ENCODE peak calls at places on chromosome 20, in four cellular contexts. E is NCI-H446; B is DMS79; S is stimulated activated naive CD8-positive, alpha-beta T cell treated with anti-CD3 and anti-CD28 coated beads, Interleukin-15, Interleukin-2, amounts not matched to agents 100 U/mL and 50 U/mL, for 24 hours. A is an unnamed sample.

GRCh38 chr20:14234666-14235295 is 102.6 kb downstream of the FLRT3 start:
- DNase-seq in E (no peak), B (no peak), S (no peak), A (no peak)

GRCh38 chr20:57290178-57290484 is 23.7 kb upstream of the BMP7 start:
- DNase-seq in E (no peak), B (no peak), S (no peak), A (no peak)

GRCh38 chr20:58716476-58717277 is 24.1 kb downstream of the NPEPL1 start:
- DNase-seq in E (no peak), B (peak; percentile 5), S (no peak), A (no peak)

GRCh38 chr20:38303908-38304379 is at the start of gene BPI:
- DNase-seq in E (no peak), B (no peak), S (peak; percentile 16), A (no peak)

GRCh38 chr20:50313223-50313820 is 122.7 kb downstream of the CEBPB start:
- DNase-seq in E (no peak), B (no peak), S (no peak), A (no peak)

GRCh38 chr20:51404297-51405060 is 138.0 kb downstream of the NFATC2 start:
- DNase-seq in E (no peak), B (no peak), S (peak; percentile 80), A (no peak)

GRCh38 chr20:60297649-60298048 is 339.4 kb downstream of the CDH26 start:
- DNase-seq in E (no peak), B (no peak), S (no peak), A (no peak)

GRCh38 chr20:21396045-21396893 is 1.1 kb downstream of the NKX2-4 start:
- DNase-seq in E (no peak), B (no peak), S (peak; percentile 9), A (no peak)

GRCh38 chr20:48100483-48100882 is 315.2 kb upstream of the SULF2 start:
- DNase-seq in E (no peak), B (no peak), S (no peak), A (no peak)

GRCh38 chr20:14055127-14055742 is 59.9 kb downstream of the MACROD2 start:
- DNase-seq in E (peak; percentile 67), B (peak; percentile 23), S (peak; percentile 3), A (peak; percentile 41)

GRCh38 chr20:44407402-44408184 is 52.1 kb downstream of the HNF4A start:
- DNase-seq in E (no peak), B (no peak), S (no peak), A (no peak)

GRCh38 chr20:23118144-23118543 is 32.0 kb upstream of the CD93 start:
- DNase-seq in E (no peak), B (no peak), S (no peak), A (no peak)

GRCh38 chr20:62885808-62886708 is 24.4 kb upstream of the TCFL5 start:
- DNase-seq in E (no peak), B (no peak), S (no peak), A (no peak)

GRCh38 chr20:39661833-39662232 is 699.7 kb downstream of the DHX35 start:
- DNase-seq in E (no peak), B (no peak), S (no peak), A (no peak)

GRCh38 chr20:10385850-10386544 is 48.0 kb downstream of the MKKS start:
- DNase-seq in E (no peak), B (no peak), S (no peak), A (no peak)

GRCh38 chr20:18164356-18164755 is 26.7 kb downstream of the KAT14 start:
- DNase-seq in E (no peak), B (no peak), S (no peak), A (no peak)

GRCh38 chr20:48283470-48284110 is 498.3 kb upstream of the SULF2 start:
- DNase-seq in E (no peak), B (no peak), S (no peak), A (no peak)

GRCh38 chr20:45459606-45460005 is 9.9 kb upstream of the WFDC2 start:
- DNase-seq in E (no peak), B (no peak), S (no peak), A (no peak)